ENCODE peak calls at places on chromosomes 11 and 22, in eight cellular contexts. One of them, this sample, is unnamed.
A peak's percentile ranks its signal among the peaks of the same experiment; 100 is the strongest.

GRCh38 chr22:46764779-46765485 is 2.5 kb downstream of the TBC1D22A start:
- DNase-seq in mucosa of gallbladder: peak; percentile 66
- DNase-seq in AML-193: no peak
- DNase-seq in ureter: no peak
- DNase-seq in thoracic aorta: no peak
- DNase-seq in nephron progenitor cell: no peak
- DNase-seq in type B pancreatic cell: no peak
- DNase-seq in GM20000: no peak
- DNase-seq in this sample: no peak

GRCh38 chr11:79950172-79950571 is 509.3 kb upstream of the TENM4 start:
- DNase-seq in mucosa of gallbladder: no peak
- DNase-seq in AML-193: no peak
- DNase-seq in ureter: no peak
- DNase-seq in thoracic aorta: no peak
- DNase-seq in nephron progenitor cell: no peak
- DNase-seq in type B pancreatic cell: no peak
- DNase-seq in GM20000: no peak
- DNase-seq in this sample: no peak

GRCh38 chr11:6646631-6647281 is 8.9 kb downstream of the DCHS1 start:
- DNase-seq in mucosa of gallbladder: no peak
- DNase-seq in AML-193: peak; percentile 72
- DNase-seq in ureter: no peak
- DNase-seq in thoracic aorta: no peak
- DNase-seq in nephron progenitor cell: peak; percentile 41
- DNase-seq in type B pancreatic cell: peak; percentile 77
- DNase-seq in GM20000: peak; percentile 81
- DNase-seq in this sample: peak; percentile 59

GRCh38 chr11:130817608-130817944 is 98.7 kb downstream of the SNX19 start:
- DNase-seq in mucosa of gallbladder: no peak
- DNase-seq in AML-193: no peak
- DNase-seq in ureter: no peak
- DNase-seq in thoracic aorta: no peak
- DNase-seq in nephron progenitor cell: no peak
- DNase-seq in type B pancreatic cell: no peak
- DNase-seq in GM20000: no peak
- DNase-seq in this sample: no peak

GRCh38 chr11:95835768-95836488 is 45.6 kb downstream of the CEP57 start:
- DNase-seq in mucosa of gallbladder: peak; percentile 66
- DNase-seq in AML-193: peak; percentile 61
- DNase-seq in ureter: peak; percentile 69
- DNase-seq in thoracic aorta: peak; percentile 12
- DNase-seq in nephron progenitor cell: peak; percentile 62
- DNase-seq in type B pancreatic cell: no peak
- DNase-seq in GM20000: peak; percentile 30
- DNase-seq in this sample: peak; percentile 41

GRCh38 chr11:3835100-3835485 is 5.7 kb downstream of the RHOG start:
- DNase-seq in mucosa of gallbladder: no peak
- DNase-seq in AML-193: peak; percentile 56
- DNase-seq in ureter: no peak
- DNase-seq in thoracic aorta: no peak
- DNase-seq in nephron progenitor cell: no peak
- DNase-seq in type B pancreatic cell: no peak
- DNase-seq in GM20000: no peak
- DNase-seq in this sample: no peak

GRCh38 chr22:22450343-22450839 is 58.2 kb downstream of the ZNF280B start:
- DNase-seq in mucosa of gallbladder: peak; percentile 40
- DNase-seq in AML-193: peak; percentile 7
- DNase-seq in ureter: no peak
- DNase-seq in thoracic aorta: no peak
- DNase-seq in nephron progenitor cell: no peak
- DNase-seq in type B pancreatic cell: no peak
- DNase-seq in GM20000: peak; percentile 84
- DNase-seq in this sample: peak; percentile 82

GRCh38 chr11:78432058-78432515 is 14.5 kb upstream of the GAB2 start:
- DNase-seq in mucosa of gallbladder: no peak
- DNase-seq in AML-193: peak; percentile 15
- DNase-seq in ureter: no peak
- DNase-seq in thoracic aorta: no peak
- DNase-seq in nephron progenitor cell: peak; percentile 27
- DNase-seq in type B pancreatic cell: no peak
- DNase-seq in GM20000: no peak
- DNase-seq in this sample: no peak

GRCh38 chr11:20360650-20361049 is 2.9 kb upstream of the HTATIP2 start:
- DNase-seq in mucosa of gallbladder: peak; percentile 26
- DNase-seq in AML-193: peak; percentile 7
- DNase-seq in ureter: no peak
- DNase-seq in thoracic aorta: no peak
- DNase-seq in nephron progenitor cell: no peak
- DNase-seq in type B pancreatic cell: no peak
- DNase-seq in GM20000: peak; percentile 32
- DNase-seq in this sample: peak; percentile 67

GRCh38 chr22:30196141-30196866 is 50.3 kb downstream of the LIF start:
- DNase-seq in mucosa of gallbladder: peak; percentile 72
- DNase-seq in AML-193: no peak
- DNase-seq in ureter: peak; percentile 72
- DNase-seq in thoracic aorta: peak; percentile 63
- DNase-seq in nephron progenitor cell: peak; percentile 79
- DNase-seq in type B pancreatic cell: no peak
- DNase-seq in GM20000: peak; percentile 64
- DNase-seq in this sample: peak; percentile 11

GRCh38 chr11:7520981-7521487 is 7.2 kb downstream of the PPFIBP2 start:
- DNase-seq in mucosa of gallbladder: no peak
- DNase-seq in AML-193: peak; percentile 13
- DNase-seq in ureter: no peak
- DNase-seq in thoracic aorta: no peak
- DNase-seq in nephron progenitor cell: no peak
- DNase-seq in type B pancreatic cell: no peak
- DNase-seq in GM20000: peak; percentile 58
- DNase-seq in this sample: peak; percentile 68

GRCh38 chr11:69217276-69218105 is 61.8 kb downstream of the SMIM38 start:
- DNase-seq in mucosa of gallbladder: peak; percentile 27
- DNase-seq in AML-193: no peak
- DNase-seq in ureter: peak; percentile 47
- DNase-seq in thoracic aorta: no peak
- DNase-seq in nephron progenitor cell: no peak
- DNase-seq in type B pancreatic cell: peak; percentile 66
- DNase-seq in GM20000: no peak
- DNase-seq in this sample: no peak

GRCh38 chr22:19597399-19597735 is 73.2 kb upstream of the CLDN5 start:
- DNase-seq in mucosa of gallbladder: no peak
- DNase-seq in AML-193: no peak
- DNase-seq in ureter: no peak
- DNase-seq in thoracic aorta: no peak
- DNase-seq in nephron progenitor cell: no peak
- DNase-seq in type B pancreatic cell: no peak
- DNase-seq in GM20000: peak; percentile 13
- DNase-seq in this sample: no peak

GRCh38 chr11:73205666-73206343 is 12.3 kb upstream of the P2RY2 start:
- DNase-seq in mucosa of gallbladder: no peak
- DNase-seq in AML-193: peak; percentile 89
- DNase-seq in ureter: no peak
- DNase-seq in thoracic aorta: no peak
- DNase-seq in nephron progenitor cell: no peak
- DNase-seq in type B pancreatic cell: no peak
- DNase-seq in GM20000: no peak
- DNase-seq in this sample: no peak

GRCh38 chr11:9732453-9732852 is 68.6 kb downstream of the SWAP70 start:
- DNase-seq in mucosa of gallbladder: no peak
- DNase-seq in AML-193: no peak
- DNase-seq in ureter: no peak
- DNase-seq in thoracic aorta: no peak
- DNase-seq in nephron progenitor cell: no peak
- DNase-seq in type B pancreatic cell: no peak
- DNase-seq in GM20000: no peak
- DNase-seq in this sample: no peak

GRCh38 chr11:93054279-93054678 is 84.8 kb downstream of the MTNR1B start:
- DNase-seq in mucosa of gallbladder: no peak
- DNase-seq in AML-193: no peak
- DNase-seq in ureter: no peak
- DNase-seq in thoracic aorta: no peak
- DNase-seq in nephron progenitor cell: no peak
- DNase-seq in type B pancreatic cell: no peak
- DNase-seq in GM20000: no peak
- DNase-seq in this sample: no peak

GRCh38 chr11:76652989-76653673 is 17.4 kb downstream of the LRRC32 start:
- DNase-seq in mucosa of gallbladder: no peak
- DNase-seq in AML-193: no peak
- DNase-seq in ureter: no peak
- DNase-seq in thoracic aorta: no peak
- DNase-seq in nephron progenitor cell: no peak
- DNase-seq in type B pancreatic cell: peak; percentile 58
- DNase-seq in GM20000: no peak
- DNase-seq in this sample: no peak

This sample was measured in naive B cell.